ENCODE peak calls at places on chromosomes 4 and X, in five cellular contexts. J, A, D, H and E are unnamed samples.

GRCh38 chrX:20414781-20415445 is 148.2 kb upstream of the RPS6KA3 start:
- DNase-seq in J (no peak), A (no peak), D (no peak), H (no peak), E (no peak)

GRCh38 chr4:14580061-14580460 is 422.2 kb upstream of the CPEB2 start:
- DNase-seq in J (no peak), A (no peak), D (no peak), H (no peak), E (no peak)

GRCh38 chrX:50941638-50942037 is 31.1 kb downstream of the BMP15 start:
- DNase-seq in J (no peak), A (no peak), D (no peak), H (no peak), E (peak)

GRCh38 chr4:182090186-182090585 is 153.0 kb upstream of the TENM3 start:
- DNase-seq in J (no peak), A (no peak), D (no peak), H (no peak), E (no peak)

GRCh38 chrX:119729408-119730201 is 28.8 kb upstream of the SOWAHD start:
- DNase-seq in J (peak), A (peak), D (peak), H (peak), E (peak)

GRCh38 chrX:102863735-102864134 is 73.3 kb upstream of the RAB40AL start:
- DNase-seq in J (peak), A (peak), D (peak), H (peak), E (peak)

GRCh38 chr4:64713256-64713840 is 304.1 kb upstream of the TECRL start:
- DNase-seq in J (peak), A (peak), D (no peak), H (no peak), E (no peak)

GRCh38 chrX:7950865-7951264 is 23.7 kb upstream of the PNPLA4 start:
- DNase-seq in J (no peak), A (no peak), D (no peak), H (peak), E (no peak)

GRCh38 chr4:54015421-54016065 is 48.9 kb downstream of the CHIC2 start:
- DNase-seq in J (no peak), A (no peak), D (peak), H (no peak), E (peak)

GRCh38 chr4:176584031-176584430 is 208.7 kb downstream of the VEGFC start:
- DNase-seq in J (no peak), A (no peak), D (no peak), H (no peak), E (no peak)

GRCh38 chrX:37701588-37701987 is 16.0 kb downstream of the XK start:
- DNase-seq in J (no peak), A (no peak), D (no peak), H (no peak), E (no peak)

GRCh38 chrX:125175991-125176390 is 143.7 kb upstream of the TEX13C start:
- DNase-seq in J (no peak), A (no peak), D (no peak), H (no peak), E (no peak)

GRCh38 chrX:672931-673330 is 42.3 kb downstream of the SHOX start:
- DNase-seq in J (no peak), A (no peak), D (no peak), H (no peak), E (no peak)

GRCh38 chrX:123648028-123648810 is 84.6 kb downstream of the THOC2 start:
- DNase-seq in J (peak), A (peak), D (peak), H (no peak), E (peak)

GRCh38 chrX:153507484-153508178 is 9.8 kb upstream of the ATP2B3 start:
- DNase-seq in J (peak), A (peak), D (peak), H (no peak), E (peak)

GRCh38 chr4:10178763-10179162 is 62.2 kb upstream of the WDR1 start:
- DNase-seq in J (no peak), A (no peak), D (no peak), H (no peak), E (no peak)

GRCh38 chrX:128021566-128021965 is 30.6 kb downstream of the ACTRT1 start:
- DNase-seq in J (no peak), A (no peak), D (no peak), H (no peak), E (no peak)

GRCh38 chrX:70577442-70577841 is 132.8 kb downstream of the DLG3 start:
- DNase-seq in J (no peak), A (no peak), D (no peak), H (no peak), E (no peak)

GRCh38 chrX:113675278-113675677 is 834.6 kb upstream of the AMOT start:
- DNase-seq in J (no peak), A (no peak), D (no peak), H (no peak), E (no peak)

GRCh38 chrX:49230500-49231232 is 2.5 kb downstream of the CACNA1F start:
- DNase-seq in J (no peak), A (peak), D (peak), H (no peak), E (peak)

GRCh38 chrX:154712781-154713391 is 38.0 kb downstream of the GAB3 start:
- DNase-seq in J (no peak), A (no peak), D (no peak), H (peak), E (no peak)

GRCh38 chr4:7970031-7970946 is 30.6 kb upstream of the AFAP1 start:
- DNase-seq in J (no peak), A (peak), D (no peak), H (no peak), E (no peak)

GRCh38 chr4:8303485-8304281 is 34.1 kb downstream of the HTRA3 start:
- DNase-seq in J (no peak), A (peak), D (no peak), H (no peak), E (no peak)

GRCh38 chr4:133096972-133097371 is 52.1 kb upstream of the PCDH10 start:
- DNase-seq in J (no peak), A (no peak), D (peak), H (no peak), E (no peak)

GRCh38 chr4:1403177-1403583 is 3.1 kb downstream of the NKX1-1 start:
- DNase-seq in J (no peak), A (no peak), D (no peak), H (no peak), E (no peak)

GRCh38 chr4:172134536-172134935 is 321.3 kb downstream of the GALNTL6 start:
- DNase-seq in J (no peak), A (no peak), D (no peak), H (no peak), E (no peak)

GRCh38 chrX:10875995-10876394 is 235.1 kb upstream of the HCCS start:
- DNase-seq in J (no peak), A (no peak), D (no peak), H (peak), E (no peak)

GRCh38 chr4:105093975-105094374 is 52.7 kb upstream of the TET2 start:
- DNase-seq in J (no peak), A (no peak), D (no peak), H (no peak), E (no peak)

GRCh38 chr4:152486414-152487389 is 49.2 kb downstream of the FBXW7 start:
- DNase-seq in J (no peak), A (peak), D (no peak), H (no peak), E (no peak)

GRCh38 chr4:159077702-159078495 is 25.0 kb upstream of the RAPGEF2 start:
- DNase-seq in J (peak), A (peak), D (no peak), H (peak), E (no peak)

GRCh38 chr4:6196324-6196723 is 4.0 kb downstream of the JAKMIP1 start:
- DNase-seq in J (no peak), A (no peak), D (no peak), H (no peak), E (no peak)

GRCh38 chr4:7901274-7901845 is 38.3 kb downstream of the AFAP1 start:
- DNase-seq in J (no peak), A (no peak), D (no peak), H (no peak), E (no peak)

GRCh38 chr4:103272174-103272573 is 74.0 kb upstream of the CENPE start:
- DNase-seq in J (no peak), A (no peak), D (no peak), H (no peak), E (no peak)

GRCh38 chr4:183987987-183988392 is 82.9 kb downstream of the STOX2 start:
- DNase-seq in J (peak), A (peak), D (peak), H (no peak), E (no peak)

GRCh38 chrX:108640817-108641216 is 95.5 kb downstream of the IRS4 start:
- DNase-seq in J (no peak), A (no peak), D (no peak), H (no peak), E (no peak)

GRCh38 chrX:76253432-76253831 is 80.6 kb downstream of the PBDC1 start:
- DNase-seq in J (peak), A (peak), D (peak), H (peak), E (no peak)

GRCh38 chr4:17492058-17492741 is 19.7 kb downstream of the QDPR start:
- DNase-seq in J (no peak), A (no peak), D (no peak), H (no peak), E (no peak)

GRCh38 chr4:123340381-123340701 is 56.3 kb upstream of the SPRY1 start:
- DNase-seq in J (no peak), A (peak), D (no peak), H (no peak), E (no peak)

GRCh38 chr4:8917868-8918783 is 46.5 kb upstream of the HMX1 start:
- DNase-seq in J (peak), A (peak), D (peak), H (no peak), E (peak)

DNA sequence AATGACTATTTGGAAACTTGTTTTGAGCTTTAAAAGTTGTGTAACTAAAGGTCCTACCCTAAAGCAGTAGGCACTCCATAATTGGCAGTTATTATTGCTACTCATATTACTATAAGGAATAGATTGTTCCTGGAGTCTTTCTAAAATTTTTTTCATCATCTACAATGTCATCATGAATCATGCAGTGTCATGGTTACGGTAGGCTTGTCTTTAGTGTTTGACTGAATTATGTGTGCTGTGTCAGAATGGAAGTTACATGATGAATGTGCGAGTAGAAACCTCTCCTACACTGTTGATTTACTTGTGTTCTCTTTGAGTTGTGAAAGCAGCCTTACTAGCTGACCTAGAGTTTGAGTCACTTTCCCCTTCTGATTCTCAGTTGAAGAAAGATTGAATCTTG is 1099.9 kb downstream of the RAPGEF2 start:
- DNase-seq in J (no peak), A (no peak), D (no peak), H (no peak), E (no peak)
- TF ChIP-seq SUZ12 in J (no peak), A (no peak), D (no peak), H (no peak), E (no peak)

GRCh38 chr4:71520850-71521249 is 182.0 kb downstream of the SLC4A4 start:
- DNase-seq in J (no peak), A (no peak), D (no peak), H (no peak), E (no peak)
- TF ChIP-seq SUZ12 in J (no peak), A (no peak), D (no peak), H (no peak), E (no peak)

DNA sequence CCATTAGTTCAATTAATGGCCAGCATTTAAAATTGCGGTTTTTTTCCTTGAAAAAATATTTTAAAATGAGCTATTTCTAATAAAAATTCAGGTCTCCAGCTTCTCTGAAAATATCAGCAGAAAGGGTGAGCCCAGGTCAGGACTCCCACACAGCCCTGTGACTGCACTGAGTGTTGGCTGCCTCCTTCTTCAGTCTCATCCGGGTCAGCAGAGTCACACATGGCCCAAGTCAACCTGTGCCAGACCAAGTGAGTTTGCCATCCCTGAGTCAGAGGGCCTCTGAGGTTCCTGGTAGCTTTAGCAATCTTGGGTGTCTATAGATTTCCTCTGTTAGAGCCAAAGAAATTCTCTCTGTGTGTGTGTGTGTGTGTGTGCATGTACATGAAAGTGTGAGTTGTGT is 22.1 kb upstream of the MSX1 start:
- DNase-seq in J (no peak), A (no peak), D (no peak), H (no peak), E (no peak)
- TF ChIP-seq SUZ12 in J (no peak), A (no peak), D (no peak), H (no peak), E (no peak)

GRCh38 chr4:107854326-107855030 is 29.7 kb downstream of the SGMS2 start:
- DNase-seq in J (no peak), A (no peak), D (no peak), H (no peak), E (no peak)
- TF ChIP-seq SUZ12 in J (no peak), A (no peak), D (no peak), H (no peak), E (no peak)

DNA sequence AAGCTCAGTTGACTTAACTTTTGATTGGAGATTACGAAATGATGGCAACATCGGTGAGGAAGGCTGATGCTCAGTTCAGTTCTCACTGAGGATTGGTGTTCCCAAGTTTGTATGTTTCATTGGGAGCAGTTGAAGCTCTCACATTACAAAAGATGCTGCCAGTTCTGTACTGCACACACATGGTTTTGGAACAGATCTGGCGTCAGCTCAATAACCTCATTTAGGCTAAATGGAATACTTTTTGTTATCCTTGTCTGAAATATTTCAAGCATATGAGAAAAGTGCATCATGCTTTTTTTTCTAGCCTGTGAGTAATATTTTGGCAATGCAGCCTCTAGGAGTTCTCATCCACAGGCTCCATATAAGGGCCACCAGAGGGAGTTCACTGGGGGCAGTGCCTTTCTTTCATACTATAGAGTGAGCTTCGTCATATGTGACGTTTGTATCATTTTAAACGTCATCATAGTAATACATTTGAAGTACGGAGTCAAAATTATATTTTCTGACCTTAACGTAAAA is 4.1 kb downstream of the ENPEP start:
- DNase-seq in J (peak), A (no peak), D (no peak), H (no peak), E (no peak)
- TF ChIP-seq SUZ12 in J (no peak), A (no peak), D (no peak), H (no peak), E (no peak)

DNA sequence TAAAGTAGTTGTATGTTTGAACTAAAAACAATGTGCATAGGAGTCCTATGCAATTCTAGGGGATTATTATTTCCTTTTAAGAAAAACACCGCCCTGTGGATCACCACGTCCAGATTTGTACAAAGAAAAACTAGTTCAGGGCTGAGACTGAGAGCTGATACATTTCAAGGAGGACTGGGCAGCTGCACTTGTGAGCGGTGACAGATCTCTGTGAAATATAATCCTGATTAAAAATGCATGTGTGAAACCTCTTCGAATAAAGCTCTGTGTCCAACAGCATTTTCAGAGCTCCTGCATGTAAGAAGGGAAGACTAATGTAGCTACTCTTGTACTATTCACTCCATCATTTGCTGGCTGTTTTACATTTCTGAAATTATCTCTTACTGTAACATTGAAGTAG is 365.9 kb upstream of the PITX2 start:
- DNase-seq in J (no peak), A (no peak), D (no peak), H (no peak), E (no peak)
- TF ChIP-seq SUZ12 in J (no peak), A (no peak), D (no peak), H (no peak), E (no peak)

GRCh38 chr4:25860586-25861421 is 2.0 kb downstream of the SEL1L3 start:
- DNase-seq in J (no peak), A (no peak), D (no peak), H (no peak), E (no peak)
- TF ChIP-seq SUZ12 in J (no peak), A (no peak), D (no peak), H (no peak), E (no peak)

DNA sequence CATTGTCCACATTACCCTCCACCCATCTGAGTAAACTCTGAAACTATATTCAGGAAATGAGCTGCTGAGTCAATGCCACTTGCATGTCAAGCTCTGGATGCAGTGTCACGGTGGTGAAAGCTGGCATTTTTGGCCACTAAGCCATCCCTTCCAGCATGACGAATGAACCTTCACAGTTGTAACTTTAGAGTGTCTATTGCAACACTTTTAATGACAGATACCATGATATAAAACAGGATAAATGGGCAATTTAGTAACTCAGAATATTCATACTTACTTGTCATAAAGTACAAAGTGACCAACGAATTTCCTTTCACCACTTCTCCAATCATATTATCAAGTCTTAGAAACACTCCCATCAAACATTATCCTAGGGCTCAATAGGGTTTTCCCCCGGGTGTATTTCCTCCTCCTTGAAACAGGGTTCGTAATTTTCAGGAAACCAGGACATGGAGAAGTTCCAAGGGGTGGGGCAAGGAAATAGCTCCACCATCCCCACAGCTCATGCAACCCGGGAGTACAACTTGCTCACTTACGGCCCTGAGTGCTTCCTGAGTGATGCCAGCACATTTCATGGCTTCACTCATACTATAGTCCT is 73.1 kb downstream of the MTHFD2L start:
- DNase-seq in J (no peak), A (no peak), D (no peak), H (no peak), E (no peak)
- TF ChIP-seq SUZ12 in J (no peak), A (no peak), D (no peak), H (no peak), E (no peak)

DNA sequence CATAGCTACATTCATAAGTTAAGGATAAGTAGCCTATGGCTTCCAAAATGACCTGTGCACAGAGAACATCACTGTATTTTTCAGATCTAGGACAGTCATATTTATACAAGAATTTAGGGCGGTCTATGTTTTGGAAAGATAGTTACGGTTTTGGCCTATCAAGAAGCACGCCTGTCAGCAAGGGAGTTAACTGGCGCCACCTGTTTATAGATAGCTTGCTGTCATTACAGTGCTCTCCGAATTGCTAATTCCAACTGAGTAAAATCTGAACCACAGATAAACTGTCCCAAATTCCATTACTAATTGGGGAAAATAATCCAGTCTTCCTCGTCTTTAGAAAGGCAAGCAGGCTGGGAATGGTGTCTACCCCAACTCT is 641 bp downstream of the ABCB7 start:
- DNase-seq in J (no peak), A (no peak), D (no peak), H (no peak), E (no peak)
- TF ChIP-seq SUZ12 in J (no peak), A (no peak), D (no peak), H (no peak), E (no peak)